ENCODE peak calls at places on chromosomes 12 and 14, in eight cellular contexts. E, O, M, L, B, G, Y and P are unnamed samples.

GRCh38 chr12:9787340-9787737 is 26.6 kb upstream of the CD69 start:
- DNase-seq in E (no peak), O (no peak), M (peak; percentile 46), L (no peak), B (no peak), G (no peak), Y (no peak), P (no peak)

GRCh38 chr14:68482018-68482417 is 310.8 kb downstream of the ZFP36L1 start:
- DNase-seq in E (no peak), O (no peak), M (no peak), L (no peak), B (no peak), G (no peak), Y (no peak), P (no peak)

GRCh38 chr12:124397807-124398577 is 103.1 kb downstream of the RFLNA start:
- DNase-seq in E (peak; percentile 69), O (no peak), M (peak; percentile 41), L (peak; percentile 69), B (no peak), G (peak; percentile 93), Y (peak; percentile 72), P (no peak)

GRCh38 chr12:109259545-109259895 is 49.6 kb downstream of the FOXN4 start:
- DNase-seq in E (no peak), O (no peak), M (no peak), L (no peak), B (no peak), G (no peak), Y (no peak), P (no peak)

GRCh38 chr12:42571327-42572009 is 18.1 kb downstream of the PRICKLE1 start:
- DNase-seq in E (no peak), O (no peak), M (no peak), L (no peak), B (no peak), G (no peak), Y (no peak), P (no peak)

GRCh38 chr12:15152456-15152855 is 68.8 kb downstream of the RERG start:
- DNase-seq in E (no peak), O (no peak), M (no peak), L (no peak), B (no peak), G (no peak), Y (no peak), P (no peak)

GRCh38 chr14:20775043-20775442 is 6.0 kb upstream of the RNASE6 start:
- DNase-seq in E (no peak), O (no peak), M (no peak), L (no peak), B (no peak), G (no peak), Y (no peak), P (no peak)

GRCh38 chr12:10749700-10750384 is 26.7 kb upstream of the YBX3 start:
- DNase-seq in E (peak; percentile 61), O (peak; percentile 94), M (peak; percentile 97), L (peak; percentile 65), B (peak; percentile 8), G (peak; percentile 91), Y (peak; percentile 83), P (peak; percentile 35)

GRCh38 chr12:20527396-20528154 is 159.2 kb downstream of the PDE3A start:
- DNase-seq in E (no peak), O (no peak), M (peak; percentile 90), L (no peak), B (no peak), G (no peak), Y (no peak), P (no peak)

GRCh38 chr14:29971101-29971500 is 43.5 kb upstream of the PRKD1 start:
- DNase-seq in E (no peak), O (no peak), M (no peak), L (no peak), B (no peak), G (no peak), Y (no peak), P (no peak)

GRCh38 chr12:7959278-7960063 is 23.5 kb upstream of the SLC2A3 start:
- DNase-seq in E (no peak), O (no peak), M (no peak), L (no peak), B (no peak), G (peak; percentile 77), Y (no peak), P (no peak)

GRCh38 chr12:108839011-108839889 is 18.1 kb downstream of the SSH1 start:
- DNase-seq in E (peak; percentile 64), O (no peak), M (peak; percentile 58), L (peak; percentile 58), B (no peak), G (peak; percentile 91), Y (peak; percentile 38), P (no peak)

GRCh38 chr12:32139064-32139421 is 32.4 kb downstream of the BICD1 start:
- DNase-seq in E (no peak), O (no peak), M (peak; percentile 66), L (no peak), B (peak; percentile 20), G (no peak), Y (no peak), P (no peak)

GRCh38 chr14:51298895-51299294 is 58.8 kb downstream of the TMX1 start:
- DNase-seq in E (no peak), O (no peak), M (peak; percentile 53), L (no peak), B (no peak), G (no peak), Y (no peak), P (no peak)

GRCh38 chr12:44157359-44157758 is 321.5 kb downstream of the TMEM117 start:
- DNase-seq in E (no peak), O (no peak), M (no peak), L (no peak), B (no peak), G (no peak), Y (no peak), P (no peak)

DNA sequence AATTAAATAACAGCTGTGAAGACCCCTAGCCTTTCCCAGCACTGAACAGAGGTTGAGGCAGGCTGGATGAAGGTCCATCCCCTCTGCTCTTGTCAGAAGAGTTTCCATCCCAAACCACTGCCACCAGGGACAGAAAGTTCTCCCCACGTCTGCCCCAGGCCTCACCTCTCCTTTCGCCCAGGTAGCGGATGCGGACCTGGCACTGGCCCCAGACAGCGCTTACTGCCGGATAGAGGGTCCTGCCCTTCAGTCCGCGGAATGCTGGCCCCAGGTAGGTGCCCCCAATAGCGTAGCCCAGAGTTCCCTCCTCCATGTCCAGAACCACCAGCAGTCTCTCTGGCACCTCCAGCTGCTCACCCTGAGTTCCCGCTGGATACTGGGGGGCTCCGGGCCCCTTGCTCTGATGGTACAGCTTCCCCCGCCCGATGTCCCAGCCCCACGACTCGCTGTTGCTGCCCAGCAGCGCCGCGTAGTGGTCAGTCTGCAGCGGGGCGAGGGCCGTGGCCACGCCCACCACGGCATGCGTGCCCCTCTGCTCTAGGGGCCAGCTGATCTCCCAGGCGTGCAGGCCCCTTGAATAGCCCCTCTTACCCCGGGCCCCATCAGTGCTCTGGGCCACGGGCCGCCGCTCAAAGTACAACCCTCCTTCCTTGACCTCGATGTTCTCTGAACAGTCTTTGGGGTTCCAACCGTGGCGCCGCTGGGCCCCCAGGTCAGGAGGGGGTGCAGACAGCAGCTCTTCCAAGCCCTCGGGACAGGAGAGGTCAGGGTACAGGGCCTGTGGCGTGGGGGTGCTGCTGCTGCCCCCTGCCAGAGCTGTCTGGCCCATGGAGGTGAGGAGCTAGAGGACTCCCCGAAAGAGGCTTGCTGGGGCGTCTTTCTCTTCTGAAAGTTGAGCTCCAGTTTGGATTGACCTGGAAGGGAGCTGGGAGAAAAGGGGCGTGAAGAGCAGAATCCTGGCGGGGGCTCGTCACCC is 742 bp downstream of the SPSB2 start:
- DNase-seq in E (peak; percentile 90), O (peak; percentile 49), M (peak; percentile 64), L (peak; percentile 92), B (peak; percentile 80), G (peak; percentile 96), Y (peak; percentile 87), P (peak; percentile 74)
- TF ChIP-seq POLR2A in E (no peak), O (no peak), M (no peak), L (no peak), B (peak; percentile 64), G (no peak), Y (no peak), P (peak; percentile 41)

GRCh38 chr14:77707724-77708408 is at the start of the genes ALKBH1 and SLIRP:
- DNase-seq in E (peak; percentile 92), O (peak; percentile 59), M (peak; percentile 72), L (peak; percentile 89), B (peak; percentile 83), G (peak; percentile 97), Y (peak; percentile 87), P (peak; percentile 50)
- TF ChIP-seq POLR2A in E (peak; percentile 58), O (peak; percentile 94), M (peak; percentile 84), L (peak; percentile 62), B (peak; percentile 99), G (no peak), Y (peak; percentile 72), P (peak; percentile 58)

DNA sequence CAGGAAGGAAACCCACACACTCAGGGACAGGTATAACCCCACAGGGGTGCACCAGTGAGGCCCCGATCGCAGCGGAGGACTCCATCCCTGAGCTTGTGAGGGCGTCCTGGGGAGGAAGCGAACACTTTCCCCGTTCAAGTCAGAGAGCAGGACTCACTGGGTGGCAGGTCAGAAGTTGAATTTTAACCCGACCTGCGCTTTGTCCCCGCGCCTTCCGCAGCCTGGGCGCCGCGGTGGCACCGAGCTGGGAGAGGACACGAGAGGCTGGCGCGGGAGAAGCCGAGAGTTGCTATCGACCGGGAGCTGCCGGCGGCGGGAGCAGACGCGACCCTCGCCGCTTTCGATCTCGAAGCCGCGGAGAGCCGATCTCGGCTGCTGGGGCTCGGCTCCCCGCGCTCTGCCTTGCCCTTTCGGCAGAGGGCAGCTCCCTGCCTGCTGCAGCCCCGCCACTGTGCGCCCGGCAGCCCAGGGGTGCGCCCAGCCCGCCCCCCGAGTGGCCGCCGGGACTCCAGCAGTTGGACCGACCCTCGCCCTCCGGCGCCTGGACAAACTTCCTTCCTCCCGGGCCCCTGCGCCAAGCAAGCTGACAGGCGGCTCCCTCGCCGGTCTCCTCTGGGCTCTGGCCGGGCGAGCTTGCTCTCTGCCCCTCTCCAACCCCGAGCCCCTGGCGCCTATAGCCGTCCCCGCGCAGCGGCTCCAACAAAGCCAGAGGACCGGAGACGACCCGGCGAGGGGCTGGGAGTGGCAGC is 918 bp downstream of the LIN7A start:
- DNase-seq in E (peak; percentile 46), O (peak; percentile 7), M (peak; percentile 42), L (peak; percentile 62), B (peak; percentile 28), G (peak; percentile 86), Y (peak; percentile 50), P (peak; percentile 8)
- TF ChIP-seq POLR2A in E (no peak), O (no peak), M (no peak), L (no peak), B (no peak), G (no peak), Y (peak; percentile 19), P (no peak)

GRCh38 chr14:23008836-23009235 is 1.1 kb downstream of the C14orf93 start:
- DNase-seq in E (no peak), O (no peak), M (no peak), L (no peak), B (no peak), G (no peak), Y (no peak), P (no peak)

GRCh38 chr14:23006544-23007419 is 3.2 kb downstream of the C14orf93 start:
- DNase-seq in E (peak; percentile 97), O (peak; percentile 96), M (peak; percentile 97), L (peak; percentile 96), B (peak; percentile 82), G (peak; percentile 99), Y (peak; percentile 96), P (peak; percentile 76)

GRCh38 chr14:23009483-23009938 is 432 bp downstream of the C14orf93 start:
- DNase-seq in E (no peak), O (no peak), M (no peak), L (no peak), B (no peak), G (peak; percentile 23), Y (no peak), P (no peak)

GRCh38 chr14:23013056-23014054 is 3.4 kb upstream of the C14orf93 start:
- DNase-seq in E (no peak), O (no peak), M (no peak), L (no peak), B (no peak), G (peak; percentile 29), Y (no peak), P (no peak)

GRCh38 chr14:23009939-23010718 is at the start of gene C14orf93:
- DNase-seq in E (peak; percentile 90), O (no peak), M (peak; percentile 48), L (peak; percentile 87), B (peak; percentile 77), G (peak; percentile 97), Y (peak; percentile 90), P (peak; percentile 64)
- TF ChIP-seq POLR2A in E (peak; percentile 32), O (peak; percentile 59), M (no peak), L (no peak), B (peak; percentile 51), G (no peak), Y (peak; percentile 46), P (no peak)